ENCODE peak calls at places on chromosomes 4 and X, in seven cellular contexts. One of them, this sample, is unnamed.

GRCh38 chrX:13647709-13648212 is 5.2 kb upstream of the TCEANC start:
- DNase-seq in NCI-H510A treated with DMSO at 0.1 percent for 48 hours: peak
- DNase-seq in SJSA1: peak
- DNase-seq in GF-D8: peak
- DNase-seq in naive thymus-derived CD8-positive, alpha-beta T cell: peak
- DNase-seq in frontal cortex: no peak
- DNase-seq in posterior vena cava: peak
- DNase-seq in this sample: no peak

GRCh38 chrX:103157511-103158316 is 57.2 kb upstream of the BEX4 start:
- DNase-seq in naive thymus-derived CD8-positive, alpha-beta T cell: no peak
- DNase-seq in NCI-H510A treated with DMSO at 0.1 percent for 48 hours: peak
- DNase-seq in SJSA1: peak
- DNase-seq in posterior vena cava: no peak
- DNase-seq in GF-D8: no peak
- DNase-seq in frontal cortex: peak
- DNase-seq in this sample: no peak

GRCh38 chrX:107654778-107655761 is 26.8 kb downstream of the PRPS1 start:
- DNase-seq in GF-D8: no peak
- DNase-seq in SJSA1: peak
- DNase-seq in posterior vena cava: peak
- DNase-seq in naive thymus-derived CD8-positive, alpha-beta T cell: peak
- DNase-seq in frontal cortex: no peak
- DNase-seq in NCI-H510A treated with DMSO at 0.1 percent for 48 hours: peak
- DNase-seq in this sample: peak

GRCh38 chr4:7278071-7278765 is 85.9 kb downstream of the SORCS2 start:
- DNase-seq in naive thymus-derived CD8-positive, alpha-beta T cell: no peak
- DNase-seq in NCI-H510A treated with DMSO at 0.1 percent for 48 hours: no peak
- DNase-seq in GF-D8: no peak
- DNase-seq in SJSA1: no peak
- DNase-seq in posterior vena cava: no peak
- DNase-seq in frontal cortex: no peak
- DNase-seq in this sample: no peak

GRCh38 chr4:78167510-78167909 is 110.4 kb downstream of the FRAS1 start:
- DNase-seq in SJSA1: no peak
- DNase-seq in GF-D8: no peak
- DNase-seq in frontal cortex: no peak
- DNase-seq in NCI-H510A treated with DMSO at 0.1 percent for 48 hours: no peak
- DNase-seq in naive thymus-derived CD8-positive, alpha-beta T cell: no peak
- DNase-seq in posterior vena cava: no peak
- DNase-seq in this sample: no peak

GRCh38 chr4:113587640-113588275 is 173.8 kb downstream of the CAMK2D start:
- DNase-seq in frontal cortex: no peak
- DNase-seq in GF-D8: no peak
- DNase-seq in NCI-H510A treated with DMSO at 0.1 percent for 48 hours: no peak
- DNase-seq in SJSA1: no peak
- DNase-seq in posterior vena cava: no peak
- DNase-seq in naive thymus-derived CD8-positive, alpha-beta T cell: no peak
- DNase-seq in this sample: no peak

GRCh38 chrX:9844936-9845573 is 58.8 kb downstream of the SHROOM2 start:
- DNase-seq in posterior vena cava: no peak
- DNase-seq in NCI-H510A treated with DMSO at 0.1 percent for 48 hours: no peak
- DNase-seq in frontal cortex: no peak
- DNase-seq in naive thymus-derived CD8-positive, alpha-beta T cell: no peak
- DNase-seq in SJSA1: no peak
- DNase-seq in GF-D8: no peak
- DNase-seq in this sample: no peak

GRCh38 chrX:34813618-34814017 is 129.0 kb upstream of the FAM47B start:
- DNase-seq in naive thymus-derived CD8-positive, alpha-beta T cell: no peak
- DNase-seq in SJSA1: peak
- DNase-seq in posterior vena cava: no peak
- DNase-seq in NCI-H510A treated with DMSO at 0.1 percent for 48 hours: no peak
- DNase-seq in frontal cortex: no peak
- DNase-seq in GF-D8: no peak
- DNase-seq in this sample: no peak

GRCh38 chr4:8516996-8517550 is 63.1 kb upstream of the GPR78 start:
- DNase-seq in GF-D8: no peak
- DNase-seq in SJSA1: no peak
- DNase-seq in NCI-H510A treated with DMSO at 0.1 percent for 48 hours: no peak
- DNase-seq in naive thymus-derived CD8-positive, alpha-beta T cell: no peak
- DNase-seq in frontal cortex: no peak
- DNase-seq in posterior vena cava: peak
- DNase-seq in this sample: no peak

GRCh38 chr4:152594981-152595916 is 59.4 kb upstream of the FBXW7 start:
- DNase-seq in GF-D8: peak
- DNase-seq in frontal cortex: no peak
- DNase-seq in SJSA1: no peak
- DNase-seq in naive thymus-derived CD8-positive, alpha-beta T cell: no peak
- DNase-seq in NCI-H510A treated with DMSO at 0.1 percent for 48 hours: peak
- DNase-seq in posterior vena cava: no peak
- DNase-seq in this sample: no peak

GRCh38 chr4:153246446-153247115 is 42.3 kb downstream of the TRIM2 start:
- DNase-seq in SJSA1: no peak
- DNase-seq in naive thymus-derived CD8-positive, alpha-beta T cell: no peak
- DNase-seq in NCI-H510A treated with DMSO at 0.1 percent for 48 hours: peak
- DNase-seq in GF-D8: no peak
- DNase-seq in frontal cortex: no peak
- DNase-seq in posterior vena cava: no peak
- DNase-seq in this sample: no peak

GRCh38 chrX:40100537-40101429 is 3.0 kb upstream of the BCOR start:
- DNase-seq in NCI-H510A treated with DMSO at 0.1 percent for 48 hours: no peak
- DNase-seq in GF-D8: no peak
- DNase-seq in SJSA1: peak
- DNase-seq in frontal cortex: no peak
- DNase-seq in naive thymus-derived CD8-positive, alpha-beta T cell: no peak
- DNase-seq in posterior vena cava: no peak
- DNase-seq in this sample: no peak

This sample was measured in spleen.